ENCODE peak calls at places on chromosomes 7 and 10, in seven cellular contexts. One of them, this sample, is unnamed.

GRCh38 chr10:58576736-58577366 is 64.2 kb downstream of the BICC1 start:
- DNase-seq in brain microvascular endothelial cell: no peak
- DNase-seq in GM06990: no peak
- DNase-seq in astrocyte of the spinal cord: no peak
- DNase-seq in cardiac muscle cell: no peak
- DNase-seq in PC-9: no peak
- DNase-seq in body of pancreas: no peak
- DNase-seq in this sample: peak

GRCh38 chr10:79239930-79240713 is 107.1 kb upstream of the PPIF start:
- DNase-seq in brain microvascular endothelial cell: no peak
- DNase-seq in GM06990: no peak
- DNase-seq in astrocyte of the spinal cord: peak
- DNase-seq in cardiac muscle cell: peak
- DNase-seq in PC-9: no peak
- DNase-seq in body of pancreas: no peak
- DNase-seq in this sample: no peak

GRCh38 chr7:3307437-3307836 is 6.4 kb downstream of the SDK1 start:
- DNase-seq in brain microvascular endothelial cell: no peak
- DNase-seq in GM06990: no peak
- DNase-seq in astrocyte of the spinal cord: no peak
- DNase-seq in cardiac muscle cell: no peak
- DNase-seq in PC-9: no peak
- DNase-seq in body of pancreas: no peak
- DNase-seq in this sample: no peak

GRCh38 chr10:122707535-122707934 is 7.9 kb upstream of the C10orf120 start:
- DNase-seq in brain microvascular endothelial cell: no peak
- DNase-seq in GM06990: no peak
- DNase-seq in astrocyte of the spinal cord: no peak
- DNase-seq in cardiac muscle cell: no peak
- DNase-seq in PC-9: no peak
- DNase-seq in body of pancreas: no peak
- DNase-seq in this sample: no peak

GRCh38 chr10:14468022-14468421 is 137.3 kb upstream of the FRMD4A start:
- DNase-seq in brain microvascular endothelial cell: no peak
- DNase-seq in GM06990: no peak
- DNase-seq in astrocyte of the spinal cord: peak
- DNase-seq in cardiac muscle cell: no peak
- DNase-seq in PC-9: no peak
- DNase-seq in body of pancreas: no peak
- DNase-seq in this sample: no peak

GRCh38 chr7:72751978-72752377 is 76.0 kb downstream of the TYW1B start:
- DNase-seq in brain microvascular endothelial cell: no peak
- DNase-seq in GM06990: no peak
- DNase-seq in astrocyte of the spinal cord: no peak
- DNase-seq in cardiac muscle cell: peak
- DNase-seq in PC-9: no peak
- DNase-seq in body of pancreas: no peak
- DNase-seq in this sample: no peak

GRCh38 chr7:135842446-135843175 is 94.0 kb upstream of the FAM180A start:
- DNase-seq in brain microvascular endothelial cell: no peak
- DNase-seq in GM06990: no peak
- DNase-seq in astrocyte of the spinal cord: no peak
- DNase-seq in cardiac muscle cell: no peak
- DNase-seq in PC-9: no peak
- DNase-seq in body of pancreas: no peak
- DNase-seq in this sample: peak

GRCh38 chr7:69597278-69598076 is 798 bp upstream of the AUTS2 start:
- DNase-seq in brain microvascular endothelial cell: no peak
- DNase-seq in GM06990: peak
- DNase-seq in astrocyte of the spinal cord: peak
- DNase-seq in cardiac muscle cell: peak
- DNase-seq in PC-9: no peak
- DNase-seq in body of pancreas: peak
- DNase-seq in this sample: peak

GRCh38 chr10:130177250-130177649 is 41.1 kb downstream of the GLRX3 start:
- DNase-seq in brain microvascular endothelial cell: no peak
- DNase-seq in GM06990: no peak
- DNase-seq in astrocyte of the spinal cord: no peak
- DNase-seq in cardiac muscle cell: no peak
- DNase-seq in PC-9: no peak
- DNase-seq in body of pancreas: no peak
- DNase-seq in this sample: no peak

GRCh38 chr10:129335942-129336341 is 131.1 kb upstream of the MGMT start:
- DNase-seq in brain microvascular endothelial cell: no peak
- DNase-seq in GM06990: no peak
- DNase-seq in astrocyte of the spinal cord: no peak
- DNase-seq in cardiac muscle cell: no peak
- DNase-seq in PC-9: no peak
- DNase-seq in body of pancreas: no peak
- DNase-seq in this sample: no peak

GRCh38 chr7:94251-94801 is 98.0 kb upstream of the FAM20C start:
- DNase-seq in brain microvascular endothelial cell: no peak
- DNase-seq in GM06990: no peak
- DNase-seq in astrocyte of the spinal cord: no peak
- DNase-seq in cardiac muscle cell: no peak
- DNase-seq in PC-9: no peak
- DNase-seq in body of pancreas: no peak
- DNase-seq in this sample: no peak

GRCh38 chr7:23336799-23337283 is 37.7 kb downstream of the MALSU1 start:
- DNase-seq in brain microvascular endothelial cell: no peak
- DNase-seq in GM06990: no peak
- DNase-seq in astrocyte of the spinal cord: no peak
- DNase-seq in cardiac muscle cell: no peak
- DNase-seq in PC-9: no peak
- DNase-seq in body of pancreas: no peak
- DNase-seq in this sample: no peak

GRCh38 chr7:105454058-105454739 is 65.5 kb upstream of the SRPK2 start:
- DNase-seq in brain microvascular endothelial cell: peak
- DNase-seq in GM06990: no peak
- DNase-seq in astrocyte of the spinal cord: peak
- DNase-seq in cardiac muscle cell: no peak
- DNase-seq in PC-9: peak
- DNase-seq in body of pancreas: no peak
- DNase-seq in this sample: peak

GRCh38 chr10:103145046-103145445 is 48.0 kb downstream of the NT5C2 start:
- DNase-seq in brain microvascular endothelial cell: peak
- DNase-seq in GM06990: no peak
- DNase-seq in astrocyte of the spinal cord: peak
- DNase-seq in cardiac muscle cell: no peak
- DNase-seq in PC-9: no peak
- DNase-seq in body of pancreas: no peak
- DNase-seq in this sample: peak

GRCh38 chr10:48616436-48616835 is 11.6 kb upstream of the ARHGAP22 start:
- DNase-seq in brain microvascular endothelial cell: no peak
- DNase-seq in GM06990: no peak
- DNase-seq in astrocyte of the spinal cord: no peak
- DNase-seq in cardiac muscle cell: no peak
- DNase-seq in PC-9: no peak
- DNase-seq in body of pancreas: no peak
- DNase-seq in this sample: no peak

GRCh38 chr7:131546126-131546525 is 10.3 kb downstream of the PODXL start:
- DNase-seq in brain microvascular endothelial cell: no peak
- DNase-seq in GM06990: no peak
- DNase-seq in astrocyte of the spinal cord: no peak
- DNase-seq in cardiac muscle cell: no peak
- DNase-seq in PC-9: no peak
- DNase-seq in body of pancreas: peak
- DNase-seq in this sample: no peak

GRCh38 chr7:7176421-7177043 is 5.8 kb upstream of the C1GALT1 start:
- DNase-seq in brain microvascular endothelial cell: peak
- DNase-seq in GM06990: no peak
- DNase-seq in astrocyte of the spinal cord: peak
- DNase-seq in cardiac muscle cell: no peak
- DNase-seq in PC-9: peak
- DNase-seq in body of pancreas: no peak
- DNase-seq in this sample: peak

GRCh38 chr7:24025094-24025493 is 258.9 kb upstream of the NPY start:
- DNase-seq in brain microvascular endothelial cell: no peak
- DNase-seq in GM06990: no peak
- DNase-seq in astrocyte of the spinal cord: peak
- DNase-seq in cardiac muscle cell: no peak
- DNase-seq in PC-9: peak
- DNase-seq in body of pancreas: no peak
- DNase-seq in this sample: peak

GRCh38 chr10:98259606-98260319 is 8.2 kb downstream of the LOXL4 start:
- DNase-seq in brain microvascular endothelial cell: no peak
- DNase-seq in GM06990: no peak
- DNase-seq in astrocyte of the spinal cord: no peak
- DNase-seq in cardiac muscle cell: no peak
- DNase-seq in PC-9: no peak
- DNase-seq in body of pancreas: no peak
- DNase-seq in this sample: no peak

GRCh38 chr7:93231264-93231663 is 902 bp upstream of the VPS50 start:
- DNase-seq in brain microvascular endothelial cell: no peak
- DNase-seq in GM06990: no peak
- DNase-seq in astrocyte of the spinal cord: no peak
- DNase-seq in cardiac muscle cell: no peak
- DNase-seq in PC-9: peak
- DNase-seq in body of pancreas: no peak
- DNase-seq in this sample: no peak

GRCh38 chr10:69086131-69086530 is 1.8 kb upstream of the SRGN start:
- DNase-seq in brain microvascular endothelial cell: no peak
- DNase-seq in GM06990: no peak
- DNase-seq in astrocyte of the spinal cord: peak
- DNase-seq in cardiac muscle cell: no peak
- DNase-seq in PC-9: no peak
- DNase-seq in body of pancreas: no peak
- DNase-seq in this sample: peak

GRCh38 chr10:99421233-99421739 is 9.1 kb downstream of the GOT1 start:
- DNase-seq in brain microvascular endothelial cell: no peak
- DNase-seq in GM06990: no peak
- DNase-seq in astrocyte of the spinal cord: no peak
- DNase-seq in cardiac muscle cell: no peak
- DNase-seq in PC-9: no peak
- DNase-seq in body of pancreas: no peak
- DNase-seq in this sample: no peak

DNA sequence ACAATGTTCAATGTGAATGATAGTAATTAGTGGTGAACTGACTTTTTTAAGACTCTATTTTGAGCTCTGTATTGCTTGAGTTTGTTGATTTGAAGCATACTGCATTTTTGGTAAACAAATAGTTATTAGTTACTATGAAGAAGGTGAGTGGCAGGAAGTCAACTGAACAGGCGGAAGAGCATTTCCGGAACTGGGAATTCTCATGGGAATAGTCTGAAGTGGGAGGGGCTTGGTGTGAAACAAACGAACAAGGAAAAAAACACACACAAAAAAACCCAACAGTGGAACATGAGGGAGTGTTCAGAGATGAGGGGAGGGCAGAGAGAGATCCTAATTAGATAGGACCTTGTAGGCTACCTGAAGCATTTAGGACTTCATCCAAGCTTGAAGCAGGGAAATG is 43.9 kb upstream of the C1QL3 start:
- DNase-seq in brain microvascular endothelial cell: no peak
- DNase-seq in GM06990: no peak
- DNase-seq in astrocyte of the spinal cord: no peak
- DNase-seq in cardiac muscle cell: no peak
- DNase-seq in PC-9: no peak
- DNase-seq in body of pancreas: no peak
- DNase-seq in this sample: no peak
- TF ChIP-seq CTCF in brain microvascular endothelial cell: no peak
- TF ChIP-seq CTCF in GM06990: no peak
- TF ChIP-seq CTCF in astrocyte of the spinal cord: no peak
- TF ChIP-seq CTCF in cardiac muscle cell: no peak
- TF ChIP-seq CTCF in PC-9: no peak
- TF ChIP-seq CTCF in body of pancreas: no peak
- TF ChIP-seq CTCF in this sample: no peak

GRCh38 chr10:3425261-3425660 is 252.7 kb upstream of the PITRM1 start:
- DNase-seq in brain microvascular endothelial cell: no peak
- DNase-seq in GM06990: no peak
- DNase-seq in astrocyte of the spinal cord: no peak
- DNase-seq in cardiac muscle cell: no peak
- DNase-seq in PC-9: no peak
- DNase-seq in body of pancreas: no peak
- DNase-seq in this sample: no peak

GRCh38 chr10:3425713-3426112 is 253.1 kb upstream of the PITRM1 start:
- DNase-seq in brain microvascular endothelial cell: no peak
- DNase-seq in GM06990: no peak
- DNase-seq in astrocyte of the spinal cord: no peak
- DNase-seq in cardiac muscle cell: no peak
- DNase-seq in PC-9: no peak
- DNase-seq in body of pancreas: no peak
- DNase-seq in this sample: no peak

GRCh38 chr10:3427316-3427715 is 254.7 kb upstream of the PITRM1 start:
- DNase-seq in brain microvascular endothelial cell: no peak
- DNase-seq in GM06990: no peak
- DNase-seq in astrocyte of the spinal cord: no peak
- DNase-seq in cardiac muscle cell: no peak
- DNase-seq in PC-9: no peak
- DNase-seq in body of pancreas: no peak
- DNase-seq in this sample: no peak

GRCh38 chr10:3427846-3428442 is 255.4 kb upstream of the PITRM1 start:
- DNase-seq in brain microvascular endothelial cell: no peak
- DNase-seq in GM06990: no peak
- DNase-seq in astrocyte of the spinal cord: no peak
- DNase-seq in cardiac muscle cell: no peak
- DNase-seq in PC-9: no peak
- DNase-seq in body of pancreas: no peak
- DNase-seq in this sample: no peak

GRCh38 chr10:3426190-3426845 is 253.7 kb upstream of the PITRM1 start:
- DNase-seq in brain microvascular endothelial cell: peak
- DNase-seq in GM06990: no peak
- DNase-seq in astrocyte of the spinal cord: peak
- DNase-seq in cardiac muscle cell: no peak
- DNase-seq in PC-9: peak
- DNase-seq in body of pancreas: no peak
- DNase-seq in this sample: peak
- H3K4me3 ChIP-seq in brain microvascular endothelial cell: no peak
- H3K4me3 ChIP-seq in GM06990: no peak
- H3K4me3 ChIP-seq in astrocyte of the spinal cord: no peak
- H3K4me3 ChIP-seq in cardiac muscle cell: no peak
- H3K4me3 ChIP-seq in PC-9: no peak
- H3K4me3 ChIP-seq in body of pancreas: no peak
- H3K4me3 ChIP-seq in this sample: no peak

GRCh38 chr7:28615091-28615490 is 202.8 kb downstream of the CREB5 start:
- DNase-seq in brain microvascular endothelial cell: no peak
- DNase-seq in GM06990: no peak
- DNase-seq in astrocyte of the spinal cord: no peak
- DNase-seq in cardiac muscle cell: peak
- DNase-seq in PC-9: no peak
- DNase-seq in body of pancreas: no peak
- DNase-seq in this sample: no peak
- TF ChIP-seq CTCF in brain microvascular endothelial cell: peak
- TF ChIP-seq CTCF in GM06990: peak
- TF ChIP-seq CTCF in astrocyte of the spinal cord: peak
- TF ChIP-seq CTCF in cardiac muscle cell: no peak
- TF ChIP-seq CTCF in PC-9: no peak
- TF ChIP-seq CTCF in body of pancreas: no peak
- TF ChIP-seq CTCF in this sample: peak

DNA sequence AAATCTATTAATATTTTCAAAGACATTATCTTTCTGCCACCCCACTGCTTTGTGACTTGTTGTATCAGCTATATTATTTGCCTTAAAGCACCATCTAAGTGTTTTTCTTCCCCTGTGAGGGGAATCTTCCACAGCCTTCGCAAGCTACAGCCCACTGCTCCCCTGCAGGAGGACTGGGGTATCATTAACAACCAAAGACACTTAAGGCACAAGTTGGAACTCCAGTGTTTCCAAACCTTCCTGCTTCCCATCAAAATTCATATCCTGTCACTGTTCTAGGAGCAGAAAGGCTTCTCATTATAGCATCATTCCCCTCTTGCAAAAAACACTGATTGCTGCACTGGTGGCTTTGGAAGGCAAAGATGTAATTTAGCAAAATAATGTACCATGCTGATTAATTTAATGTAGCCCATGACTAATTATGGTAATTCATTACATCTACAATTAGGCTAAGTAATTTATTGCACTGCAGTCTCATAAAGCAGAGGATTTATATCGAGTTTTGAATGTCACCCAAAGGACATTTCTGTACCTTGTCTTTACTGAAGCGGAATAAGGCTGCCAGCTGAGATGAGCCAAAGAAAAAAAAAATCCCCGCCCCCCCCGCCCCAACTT is 207.1 kb downstream of the SKAP2 start:
- DNase-seq in brain microvascular endothelial cell: no peak
- DNase-seq in GM06990: no peak
- DNase-seq in astrocyte of the spinal cord: no peak
- DNase-seq in cardiac muscle cell: peak
- DNase-seq in PC-9: no peak
- DNase-seq in body of pancreas: no peak
- DNase-seq in this sample: no peak
- H3K4me3 ChIP-seq in brain microvascular endothelial cell: no peak
- H3K4me3 ChIP-seq in GM06990: no peak
- H3K4me3 ChIP-seq in astrocyte of the spinal cord: no peak
- H3K4me3 ChIP-seq in cardiac muscle cell: no peak
- H3K4me3 ChIP-seq in PC-9: no peak
- H3K4me3 ChIP-seq in body of pancreas: no peak
- H3K4me3 ChIP-seq in this sample: no peak

This sample was measured in foreskin fibroblast.